ENCODE peak calls at places on chromosomes 2 and 18, in six cellular contexts. J is NCI-H345, H is A549, O is transverse colon, M is HFFc6, B is neural progenitor cell. D is an unnamed sample.

GRCh38 chr2:66717491-66717890 is 282.6 kb downstream of the MEIS1 start:
- DNase-seq in J (no peak), H (no peak), O (no peak), M (no peak), B (no peak), D (no peak)

GRCh38 chr2:85448840-85449588 is 30.5 kb downstream of the SH2D6 start:
- DNase-seq in J (no peak), H (no peak), O (no peak), M (no peak), B (no peak), D (no peak)

GRCh38 chr2:230410861-230411464 is 5.0 kb upstream of the SP100 start:
- DNase-seq in J (no peak), H (no peak), O (no peak), M (no peak), B (no peak), D (no peak)

GRCh38 chr2:188132385-188132784 is 159.3 kb upstream of the GULP1 start:
- DNase-seq in J (peak; percentile 5), H (no peak), O (no peak), M (no peak), B (no peak), D (no peak)

GRCh38 chr2:149651229-149651628 is 63.7 kb upstream of the MMADHC start:
- DNase-seq in J (no peak), H (peak; percentile 47), O (no peak), M (no peak), B (no peak), D (no peak)

GRCh38 chr2:65320042-65320711 is 92.5 kb downstream of the ACTR2 start:
- DNase-seq in J (no peak), H (peak; percentile 89), O (no peak), M (peak; percentile 98), B (no peak), D (peak; percentile 93)

GRCh38 chr2:224922142-224922727 is 120.0 kb downstream of the DOCK10 start:
- DNase-seq in J (no peak), H (no peak), O (no peak), M (no peak), B (no peak), D (no peak)

GRCh38 chr2:137173514-137173913 is 408.2 kb downstream of the THSD7B start:
- DNase-seq in J (no peak), H (peak; percentile 6), O (no peak), M (peak; percentile 71), B (no peak), D (no peak)

GRCh38 chr2:157032019-157032418 is 225.5 kb upstream of the GALNT5 start:
- DNase-seq in J (no peak), H (peak; percentile 73), O (no peak), M (peak; percentile 93), B (no peak), D (no peak)

GRCh38 chr2:222160125-222160524 is 138.7 kb downstream of the PAX3 start:
- DNase-seq in J (no peak), H (no peak), O (no peak), M (no peak), B (no peak), D (no peak)

GRCh38 chr2:180012523-180012922 is 5.4 kb upstream of the CWC22 start:
- DNase-seq in J (no peak), H (peak; percentile 16), O (no peak), M (peak; percentile 83), B (no peak), D (no peak)

GRCh38 chr2:221104391-221104811 is 467.7 kb downstream of the EPHA4 start:
- DNase-seq in J (peak; percentile 66), H (no peak), O (no peak), M (no peak), B (peak; percentile 36), D (no peak)

GRCh38 chr2:114940785-114941458 is 498.5 kb downstream of the DPP10 start:
- DNase-seq in J (no peak), H (no peak), O (no peak), M (no peak), B (no peak), D (no peak)

GRCh38 chr2:235951980-235952379 is 216.2 kb downstream of the GBX2 start:
- DNase-seq in J (no peak), H (no peak), O (no peak), M (no peak), B (no peak), D (no peak)

GRCh38 chr2:108491848-108492247 is 42.4 kb upstream of the LIMS1 start:
- DNase-seq in J (no peak), H (no peak), O (no peak), M (no peak), B (no peak), D (no peak)

GRCh38 chr2:145350011-145350410 is 830.1 kb upstream of the ZEB2 start:
- DNase-seq in J (no peak), H (no peak), O (no peak), M (peak; percentile 57), B (no peak), D (no peak)

GRCh38 chr2:138707424-138708074 is 72.6 kb downstream of the NXPH2 start:
- DNase-seq in J (no peak), H (no peak), O (no peak), M (peak; percentile 46), B (no peak), D (no peak)

GRCh38 chr18:32469190-32469611 is 1.5 kb downstream of the GAREM1 start:
- DNase-seq in J (peak; percentile 38), H (peak; percentile 42), O (peak; percentile 41), M (peak; percentile 2), B (peak; percentile 48), D (no peak)

GRCh38 chr2:42978887-42979415 is 186.6 kb upstream of the HAAO start:
- DNase-seq in J (no peak), H (no peak), O (no peak), M (no peak), B (no peak), D (no peak)

GRCh38 chr2:21245565-21245964 is 121.8 kb downstream of the TDRD15 start:
- DNase-seq in J (no peak), H (no peak), O (no peak), M (no peak), B (no peak), D (no peak)

GRCh38 chr2:102726128-102727087 is 35.4 kb upstream of the TMEM182 start:
- DNase-seq in J (no peak), H (no peak), O (no peak), M (no peak), B (no peak), D (no peak)

GRCh38 chr18:22983175-22983574 is 50.0 kb downstream of the RBBP8 start:
- DNase-seq in J (peak; percentile 1), H (peak; percentile 41), O (no peak), M (peak; percentile 46), B (peak; percentile 2), D (peak; percentile 27)

GRCh38 chr2:165793779-165794519 is at the start of gene GALNT3:
- DNase-seq in J (peak; percentile 92), H (no peak), O (peak; percentile 94), M (no peak), B (peak; percentile 68), D (no peak)

GRCh38 chr18:42480521-42480920 is 525.5 kb downstream of the PIK3C3 start:
- DNase-seq in J (no peak), H (no peak), O (no peak), M (no peak), B (no peak), D (no peak)

GRCh38 chr2:50948691-50949090 is 83.2 kb downstream of the NRXN1 start:
- DNase-seq in J (no peak), H (no peak), O (no peak), M (no peak), B (no peak), D (no peak)

GRCh38 chr2:239970004-239970623 is 55.0 kb downstream of the NDUFA10 start:
- DNase-seq in J (no peak), H (peak; percentile 24), O (no peak), M (no peak), B (no peak), D (no peak)